ENCODE peak calls at places on chromosome 13, in six cellular contexts. Y, A, D, W, K and U are unnamed samples.

GRCh38 chr13:47826481-47826880 is 174.6 kb downstream of the SUCLA2 start:
- DNase-seq in Y (no peak), A (peak; percentile 59), D (no peak), W (no peak), K (no peak), U (no peak)

GRCh38 chr13:67130444-67130843 is 99.7 kb downstream of the PCDH9 start:
- DNase-seq in Y (no peak), A (no peak), D (no peak), W (no peak), K (no peak), U (no peak)

GRCh38 chr13:23050126-23050525 is 130.7 kb upstream of the SGCG start:
- DNase-seq in Y (no peak), A (peak; percentile 33), D (no peak), W (no peak), K (no peak), U (no peak)

GRCh38 chr13:62113145-62113544 is 697.5 kb upstream of the PCDH20 start:
- DNase-seq in Y (no peak), A (no peak), D (no peak), W (no peak), K (no peak), U (no peak)

GRCh38 chr13:99086869-99087129 is 108.9 kb upstream of the DOCK9 start:
- DNase-seq in Y (peak; percentile 60), A (no peak), D (no peak), W (no peak), K (peak; percentile 20), U (no peak)

GRCh38 chr13:44872751-44873150 is 116.5 kb downstream of the NUFIP1 start:
- DNase-seq in Y (no peak), A (no peak), D (no peak), W (no peak), K (no peak), U (no peak)

GRCh38 chr13:73018336-73018735 is 40.5 kb upstream of the KLF5 start:
- DNase-seq in Y (no peak), A (no peak), D (no peak), W (no peak), K (no peak), U (no peak)

GRCh38 chr13:94073006-94073744 is 406.3 kb downstream of the DCT start:
- DNase-seq in Y (no peak), A (no peak), D (peak; percentile 57), W (no peak), K (no peak), U (no peak)

GRCh38 chr13:41942462-41943094 is 18.3 kb downstream of the VWA8 start:
- DNase-seq in Y (no peak), A (peak; percentile 52), D (no peak), W (no peak), K (no peak), U (no peak)

GRCh38 chr13:63408227-63409202 is 1992.9 kb upstream of the PCDH20 start:
- DNase-seq in Y (no peak), A (no peak), D (peak; percentile 19), W (no peak), K (no peak), U (no peak)

GRCh38 chr13:105363747-105364177 is 1171.7 kb downstream of the EFNB2 start:
- DNase-seq in Y (no peak), A (no peak), D (no peak), W (no peak), K (no peak), U (no peak)

GRCh38 chr13:98751397-98752110 is 918 bp downstream of the SLC15A1 start:
- DNase-seq in Y (no peak), A (peak; percentile 72), D (no peak), W (no peak), K (no peak), U (peak; percentile 59)

GRCh38 chr13:48630791-48631190 is 22.9 kb upstream of the CYSLTR2 start:
- DNase-seq in Y (no peak), A (no peak), D (no peak), W (no peak), K (no peak), U (no peak)

GRCh38 chr13:36006347-36006746 is 124.8 kb downstream of the DCLK1 start:
- DNase-seq in Y (no peak), A (no peak), D (no peak), W (no peak), K (no peak), U (no peak)

GRCh38 chr13:29849071-29849541 is 1.3 kb downstream of the UBL3 start:
- DNase-seq in Y (peak; percentile 53), A (peak; percentile 40), D (no peak), W (no peak), K (no peak), U (no peak)

GRCh38 chr13:26255717-26256277 is 1.9 kb downstream of the CDK8 start:
- DNase-seq in Y (no peak), A (peak; percentile 19), D (no peak), W (no peak), K (no peak), U (no peak)

GRCh38 chr13:104565888-104566287 is 1499.7 kb upstream of the SLC10A2 start:
- DNase-seq in Y (no peak), A (no peak), D (no peak), W (no peak), K (no peak), U (no peak)

GRCh38 chr13:43008591-43008990 is 14.8 kb upstream of the DNAJC15 start:
- DNase-seq in Y (no peak), A (no peak), D (no peak), W (no peak), K (no peak), U (no peak)

GRCh38 chr13:43874512-43875092 is 4.9 kb downstream of the CCDC122 start:
- DNase-seq in Y (no peak), A (no peak), D (no peak), W (no peak), K (no peak), U (no peak)

GRCh38 chr13:103097366-103097928 is 31.2 kb upstream of the SLC10A2 start:
- DNase-seq in Y (no peak), A (no peak), D (no peak), W (no peak), K (no peak), U (no peak)

GRCh38 chr13:42875448-42876269 is 94.3 kb downstream of the FAM216B start:
- DNase-seq in Y (no peak), A (peak; percentile 65), D (no peak), W (no peak), K (no peak), U (peak; percentile 43)

GRCh38 chr13:49265822-49266221 is 18.1 kb downstream of the CDADC1 start:
- DNase-seq in Y (no peak), A (no peak), D (peak; percentile 11), W (no peak), K (no peak), U (no peak)

GRCh38 chr13:94950303-94950702 is 238.0 kb upstream of the SOX21 start:
- DNase-seq in Y (no peak), A (peak; percentile 36), D (no peak), W (no peak), K (no peak), U (no peak)

GRCh38 chr13:74000906-74001305 is 133.3 kb downstream of the KLF12 start:
- DNase-seq in Y (no peak), A (no peak), D (no peak), W (no peak), K (no peak), U (no peak)

GRCh38 chr13:113971471-113972231 is 2.2 kb downstream of the C13orf46 start:
- DNase-seq in Y (peak; percentile 42), A (no peak), D (no peak), W (no peak), K (no peak), U (no peak)

GRCh38 chr13:37715606-37716015 is 117.0 kb upstream of the POSTN start:
- DNase-seq in Y (peak; percentile 40), A (no peak), D (no peak), W (no peak), K (no peak), U (no peak)

GRCh38 chr13:47621931-47622330 is 379.1 kb downstream of the SUCLA2 start:
- DNase-seq in Y (no peak), A (no peak), D (no peak), W (no peak), K (no peak), U (no peak)

GRCh38 chr13:111281751-111282311 is 38.6 kb upstream of the TEX29 start:
- DNase-seq in Y (no peak), A (no peak), D (peak; percentile 30), W (no peak), K (no peak), U (no peak)

GRCh38 chr13:41905600-41906254 is 55.2 kb downstream of the VWA8 start:
- DNase-seq in Y (no peak), A (peak; percentile 18), D (no peak), W (no peak), K (no peak), U (no peak)

GRCh38 chr13:32804673-32805260 is 211.5 kb upstream of the KL start:
- DNase-seq in Y (no peak), A (no peak), D (no peak), W (no peak), K (no peak), U (no peak)

GRCh38 chr13:112996671-112997091 is 27.7 kb downstream of the MCF2L start:
- DNase-seq in Y (no peak), A (no peak), D (no peak), W (no peak), K (no peak), U (no peak)

GRCh38 chr13:44191504-44192171 is 182.0 kb upstream of the SERP2 start:
- DNase-seq in Y (no peak), A (peak; percentile 61), D (peak; percentile 46), W (peak; percentile 2), K (no peak), U (no peak)

GRCh38 chr13:95535243-95535642 is 17.3 kb upstream of the CLDN10 start:
- DNase-seq in Y (no peak), A (peak; percentile 45), D (no peak), W (no peak), K (no peak), U (no peak)

GRCh38 chr13:19890030-19890429 is 26.6 kb upstream of the ZMYM5 start:
- DNase-seq in Y (no peak), A (no peak), D (no peak), W (no peak), K (no peak), U (no peak)

GRCh38 chr13:21511841-21512240 is 52.7 kb upstream of the ZDHHC20 start:
- DNase-seq in Y (no peak), A (no peak), D (no peak), W (no peak), K (no peak), U (no peak)